ENCODE peak calls at places on chromosomes 7 and 10, in four cellular contexts. L is IMR-90, I is right atrium auricular region, Y is GM23248. Z is an unnamed sample.

GRCh38 chr7:112225006-112225405 is 18.5 kb downstream of the ZNF277 start:
- DNase-seq in L (no peak), I (no peak), Y (no peak), Z (no peak)

GRCh38 chr7:108581655-108582491 is 12.2 kb downstream of the DNAJB9 start:
- DNase-seq in L (no peak), I (no peak), Y (no peak), Z (no peak)

GRCh38 chr10:50600831-50601466 is 22.8 kb downstream of the SGMS1 start:
- DNase-seq in L (peak; percentile 49), I (no peak), Y (peak; percentile 62), Z (no peak)

GRCh38 chr10:27564880-27565279 is 60.8 kb downstream of the RAB18 start:
- DNase-seq in L (no peak), I (no peak), Y (no peak), Z (no peak)

GRCh38 chr10:35012781-35013180 is 77.4 kb downstream of the CUL2 start:
- DNase-seq in L (no peak), I (no peak), Y (no peak), Z (no peak)

GRCh38 chr10:93515071-93515962 is 18.9 kb downstream of the CEP55 start:
- DNase-seq in L (no peak), I (no peak), Y (peak; percentile 81), Z (no peak)

GRCh38 chr7:120091807-120092206 is 181.2 kb upstream of the KCND2 start:
- DNase-seq in L (no peak), I (no peak), Y (no peak), Z (no peak)

GRCh38 chr10:21355591-21356011 is 169.9 kb downstream of the SKIDA1 start:
- DNase-seq in L (peak; percentile 69), I (no peak), Y (peak; percentile 39), Z (no peak)

GRCh38 chr10:78742406-78742729 is 326.4 kb upstream of the ZMIZ1 start:
- DNase-seq in L (no peak), I (no peak), Y (no peak), Z (no peak)

GRCh38 chr7:6375346-6376101 is 72.2 kb downstream of the DAGLB start:
- DNase-seq in L (peak; percentile 49), I (no peak), Y (peak; percentile 67), Z (no peak)

GRCh38 chr10:7738536-7739407 is 35.7 kb downstream of the ITIH2 start:
- DNase-seq in L (no peak), I (no peak), Y (no peak), Z (no peak)
- H3K4me1 ChIP-seq in L (no peaks in the 10 kb centered on the region), I (no peaks in the 10 kb centered on the region), Y (no peaks in the 10 kb centered on the region), Z (no peaks in the 10 kb centered on the region)

GRCh38 chr7:129222064-129222463 is 2.8 kb upstream of the AHCYL2 start:
- DNase-seq in L (no peak), I (no peak), Y (no peak), Z (no peak)
- H3K36me3 ChIP-seq in L (no peaks in the 10 kb centered on the region), I (no peaks in the 10 kb centered on the region), Y (no peaks in the 10 kb centered on the region), Z (no peaks in the 10 kb centered on the region)

DNA sequence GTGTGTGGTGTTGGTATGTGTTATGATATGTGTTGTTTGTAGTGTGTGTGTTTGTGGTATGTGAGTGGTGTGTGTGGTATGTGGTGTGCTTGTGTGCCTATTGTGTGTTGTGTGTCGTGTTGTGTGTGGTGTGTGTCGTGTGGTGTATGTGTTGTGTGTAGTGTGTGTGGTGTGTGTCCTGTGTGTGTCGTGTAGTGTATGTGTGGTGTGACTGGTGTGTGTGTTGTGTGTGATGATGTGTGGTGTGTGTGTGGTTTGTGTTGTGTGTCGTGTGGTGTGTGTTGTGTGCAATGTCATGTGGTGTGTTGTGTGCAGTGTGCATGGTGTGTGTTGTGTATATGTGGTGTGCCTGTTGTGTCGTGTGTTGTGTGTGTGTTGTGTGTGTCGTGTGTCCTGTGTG is 144.6 kb downstream of the DNAJB6 start:
- DNase-seq in L (no peak), I (no peak), Y (no peak), Z (no peak)
- H3K27me3 ChIP-seq in L (no peaks in the 10 kb centered on the region), I (no peaks in the 10 kb centered on the region), Y (no peaks in the 10 kb centered on the region), Z (no peaks in the 10 kb centered on the region)

GRCh38 chr7:158860394-158860793 is 4.0 kb downstream of the DYNC2I1 start:
- DNase-seq in L (no peak), I (no peak), Y (no peak), Z (no peak)

GRCh38 chr7:158861004-158861787 is 4.8 kb downstream of the DYNC2I1 start:
- DNase-seq in L (no peak), I (no peak), Y (no peak), Z (no peak)

GRCh38 chr7:158861936-158862704 is 5.8 kb downstream of the DYNC2I1 start:
- DNase-seq in L (no peak), I (no peak), Y (no peak), Z (no peak)

GRCh38 chr7:158856883-158857668 is 718 bp downstream of the DYNC2I1 start:
- DNase-seq in L (no peak), I (no peak), Y (no peak), Z (no peak)

DNA sequence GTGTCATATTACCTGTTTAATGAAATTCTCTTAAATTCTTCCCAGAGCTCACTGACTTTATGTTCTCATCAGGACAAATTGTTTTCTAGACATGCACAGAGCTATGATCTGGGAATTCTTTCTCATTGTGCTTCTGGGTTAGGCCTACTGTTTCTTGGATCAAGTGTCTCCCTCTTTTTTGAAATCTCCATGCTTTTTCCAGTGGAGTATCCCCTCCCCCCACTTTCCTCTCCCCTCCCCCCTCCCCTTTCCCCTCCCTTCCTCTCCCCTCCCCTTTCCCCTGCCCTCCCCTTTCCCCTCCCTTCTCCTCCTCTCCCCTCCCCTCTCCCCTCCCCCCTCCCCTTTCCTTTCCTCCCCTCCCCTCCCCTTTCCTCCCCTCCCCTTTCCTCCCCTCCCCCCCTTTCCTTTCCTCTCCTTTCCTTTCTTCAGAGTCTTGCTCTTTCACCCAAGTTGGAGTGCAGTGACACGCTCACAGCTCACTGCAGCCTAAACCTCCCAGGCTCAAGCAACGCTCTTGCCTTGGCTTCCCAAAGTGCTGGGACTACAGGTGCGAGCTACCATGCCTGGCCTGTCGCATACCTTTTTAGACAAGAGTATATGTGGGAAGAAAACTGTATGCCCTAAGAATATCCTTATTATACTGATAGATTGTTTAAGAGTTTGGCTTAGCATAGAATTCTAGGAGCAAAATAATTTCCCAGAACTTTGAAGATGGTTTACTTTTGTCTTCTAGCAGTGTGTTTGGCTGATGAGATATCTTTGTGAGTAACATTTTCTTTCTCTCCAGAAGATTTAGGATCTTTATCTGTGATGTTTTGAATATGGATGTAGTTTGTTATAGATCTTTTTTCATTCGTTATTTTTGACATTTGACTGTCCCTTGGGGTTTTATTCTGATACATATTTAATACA is 2.5 kb downstream of the DYNC2I1 start:
- DNase-seq in L (no peak), I (no peak), Y (no peak), Z (no peak)
- H3K4me1 ChIP-seq in L (peaks cover 2% of the 10 kb centered on the region), I (peaks cover 17% of the 10 kb centered on the region), Y (no peaks in the 10 kb centered on the region), Z (peaks cover 40% of the 10 kb centered on the region)

GRCh38 chr7:93142127-93142526 is 6.1 kb downstream of the SAMD9L start:
- DNase-seq in L (no peak), I (no peak), Y (peak; percentile 38), Z (no peak)
- H3K36me3 ChIP-seq in L (peaks cover 1% of the 10 kb centered on the region), I (peaks cover 51% of the 10 kb centered on the region), Y (peaks cover 3% of the 10 kb centered on the region), Z (peaks cover 73% of the 10 kb centered on the region)